ENCODE peak calls at places on chromosomes 7 and 10, in five cellular contexts. One of them, this sample, is unnamed.
A peak's percentile ranks its signal among the peaks of the same experiment; 100 is the strongest.

GRCh38 chr7:157719008-157719682 is 382.3 kb downstream of the DNAJB6 start:
- DNase-seq in naive thymus-derived CD8-positive, alpha-beta T cell: no peak
- DNase-seq in right atrium auricular region: no peak
- DNase-seq in GDM1: no peak
- DNase-seq in esophagus muscularis mucosa: no peak
- DNase-seq in this sample: no peak

GRCh38 chr7:112167144-112167543 is 39.1 kb downstream of the DOCK4 start:
- DNase-seq in naive thymus-derived CD8-positive, alpha-beta T cell: no peak
- DNase-seq in right atrium auricular region: no peak
- DNase-seq in GDM1: no peak
- DNase-seq in esophagus muscularis mucosa: no peak
- DNase-seq in this sample: no peak

GRCh38 chr10:103598654-103599115 is 105.2 kb downstream of the NEURL1 start:
- DNase-seq in naive thymus-derived CD8-positive, alpha-beta T cell: no peak
- DNase-seq in right atrium auricular region: no peak
- DNase-seq in GDM1: no peak
- DNase-seq in esophagus muscularis mucosa: no peak
- DNase-seq in this sample: peak; percentile 31

GRCh38 chr7:124649397-124650029 is 116.1 kb downstream of the GPR37 start:
- DNase-seq in naive thymus-derived CD8-positive, alpha-beta T cell: no peak
- DNase-seq in right atrium auricular region: no peak
- DNase-seq in GDM1: no peak
- DNase-seq in esophagus muscularis mucosa: no peak
- DNase-seq in this sample: no peak

GRCh38 chr7:84194484-84195260 is at the start of gene SEMA3A:
- DNase-seq in naive thymus-derived CD8-positive, alpha-beta T cell: no peak
- DNase-seq in right atrium auricular region: no peak
- DNase-seq in GDM1: no peak
- DNase-seq in esophagus muscularis mucosa: no peak
- DNase-seq in this sample: no peak

GRCh38 chr10:131083915-131084790 is 227.4 kb downstream of the TCERG1L start:
- DNase-seq in naive thymus-derived CD8-positive, alpha-beta T cell: no peak
- DNase-seq in right atrium auricular region: no peak
- DNase-seq in GDM1: no peak
- DNase-seq in esophagus muscularis mucosa: no peak
- DNase-seq in this sample: no peak

GRCh38 chr7:150417863-150418262 is 32.6 kb upstream of the GIMAP8 start:
- DNase-seq in naive thymus-derived CD8-positive, alpha-beta T cell: no peak
- DNase-seq in right atrium auricular region: peak; percentile 43
- DNase-seq in GDM1: no peak
- DNase-seq in esophagus muscularis mucosa: no peak
- DNase-seq in this sample: no peak

GRCh38 chr10:52221937-52222336 is 92.1 kb upstream of the DKK1 start:
- DNase-seq in naive thymus-derived CD8-positive, alpha-beta T cell: no peak
- DNase-seq in right atrium auricular region: no peak
- DNase-seq in GDM1: no peak
- DNase-seq in esophagus muscularis mucosa: no peak
- DNase-seq in this sample: no peak

GRCh38 chr10:129866894-129867293 is 97.2 kb downstream of the EBF3 start:
- DNase-seq in naive thymus-derived CD8-positive, alpha-beta T cell: no peak
- DNase-seq in right atrium auricular region: no peak
- DNase-seq in GDM1: no peak
- DNase-seq in esophagus muscularis mucosa: no peak
- DNase-seq in this sample: no peak

GRCh38 chr7:50655020-50655419 is 89.8 kb upstream of the DDC start:
- DNase-seq in naive thymus-derived CD8-positive, alpha-beta T cell: no peak
- DNase-seq in right atrium auricular region: peak; percentile 55
- DNase-seq in GDM1: no peak
- DNase-seq in esophagus muscularis mucosa: no peak
- DNase-seq in this sample: no peak

GRCh38 chr7:20260219-20260618 is 43.0 kb upstream of the MACC1 start:
- DNase-seq in naive thymus-derived CD8-positive, alpha-beta T cell: no peak
- DNase-seq in right atrium auricular region: no peak
- DNase-seq in GDM1: no peak
- DNase-seq in esophagus muscularis mucosa: no peak
- DNase-seq in this sample: no peak

GRCh38 chr7:93923291-93923690 is 1.8 kb downstream of the GNG11 start:
- DNase-seq in naive thymus-derived CD8-positive, alpha-beta T cell: no peak
- DNase-seq in right atrium auricular region: no peak
- DNase-seq in GDM1: no peak
- DNase-seq in esophagus muscularis mucosa: no peak
- DNase-seq in this sample: no peak

GRCh38 chr10:37976880-37977203 is 395 bp upstream of the ZNF25 start:
- DNase-seq in naive thymus-derived CD8-positive, alpha-beta T cell: no peak
- DNase-seq in right atrium auricular region: no peak
- DNase-seq in GDM1: no peak
- DNase-seq in esophagus muscularis mucosa: no peak
- DNase-seq in this sample: no peak

GRCh38 chr10:68151453-68151852 is 42.2 kb downstream of the MYPN start:
- DNase-seq in naive thymus-derived CD8-positive, alpha-beta T cell: no peak
- DNase-seq in right atrium auricular region: no peak
- DNase-seq in GDM1: no peak
- DNase-seq in esophagus muscularis mucosa: no peak
- DNase-seq in this sample: no peak

GRCh38 chr10:45404770-45405120 is 30.7 kb downstream of the ALOX5 start:
- DNase-seq in naive thymus-derived CD8-positive, alpha-beta T cell: no peak
- DNase-seq in right atrium auricular region: no peak
- DNase-seq in GDM1: no peak
- DNase-seq in esophagus muscularis mucosa: no peak
- DNase-seq in this sample: no peak

GRCh38 chr7:25124485-25125136 is 449 bp downstream of the CYCS start:
- DNase-seq in naive thymus-derived CD8-positive, alpha-beta T cell: no peak
- DNase-seq in right atrium auricular region: no peak
- DNase-seq in GDM1: no peak
- DNase-seq in esophagus muscularis mucosa: no peak
- DNase-seq in this sample: no peak

GRCh38 chr7:130893441-130893894 is 159.5 kb upstream of the KLF14 start:
- DNase-seq in naive thymus-derived CD8-positive, alpha-beta T cell: no peak
- DNase-seq in right atrium auricular region: peak; percentile 80
- DNase-seq in GDM1: no peak
- DNase-seq in esophagus muscularis mucosa: no peak
- DNase-seq in this sample: no peak

GRCh38 chr10:33489606-33490176 is 155.2 kb upstream of the NRP1 start:
- DNase-seq in naive thymus-derived CD8-positive, alpha-beta T cell: no peak
- DNase-seq in right atrium auricular region: no peak
- DNase-seq in GDM1: no peak
- DNase-seq in esophagus muscularis mucosa: no peak
- DNase-seq in this sample: no peak

GRCh38 chr7:135001390-135002165 is 15.3 kb downstream of the AGBL3 start:
- DNase-seq in naive thymus-derived CD8-positive, alpha-beta T cell: no peak
- DNase-seq in right atrium auricular region: no peak
- DNase-seq in GDM1: no peak
- DNase-seq in esophagus muscularis mucosa: no peak
- DNase-seq in this sample: no peak

GRCh38 chr7:34158311-34158710 is 253.0 kb downstream of the BMPER start:
- DNase-seq in naive thymus-derived CD8-positive, alpha-beta T cell: no peak
- DNase-seq in right atrium auricular region: peak; percentile 76
- DNase-seq in GDM1: no peak
- DNase-seq in esophagus muscularis mucosa: no peak
- DNase-seq in this sample: no peak

GRCh38 chr7:136588216-136588615 is 280.2 kb upstream of the CHRM2 start:
- DNase-seq in naive thymus-derived CD8-positive, alpha-beta T cell: no peak
- DNase-seq in right atrium auricular region: no peak
- DNase-seq in GDM1: no peak
- DNase-seq in esophagus muscularis mucosa: no peak
- DNase-seq in this sample: no peak

This sample was measured in glomerular endothelial cell.